ENCODE peak calls at places on chromosomes 4 and X, in five cellular contexts. A is mammary epithelial cell, W is Caco-2, N is BE2C, F is endothelial cell. C is an unnamed sample.

GRCh38 chr4:185088899-185089298 is 54.2 kb upstream of the SLC25A4 start:
- DNase-seq in N (no peak), W (no peak), F (no peak), A (no peak), C (no peak)

GRCh38 chr4:40594261-40595178 is 35.1 kb downstream of the RBM47 start:
- DNase-seq in W (no peak), N (no peak), F (no peak), A (peak), C (no peak)

GRCh38 chr4:15001248-15001824 is 945 bp upstream of the CPEB2 start:
- DNase-seq in A (peak), F (peak), N (peak), W (peak), C (peak)

GRCh38 chrX:110646386-110646785 is 149.2 kb downstream of the CHRDL1 start:
- DNase-seq in F (no peak), N (no peak), A (no peak), W (no peak), C (no peak)

GRCh38 chrX:131083510-131084142 is 25.5 kb downstream of the ARHGAP36 start:
- DNase-seq in F (no peak), W (no peak), A (no peak), N (no peak), C (no peak)

GRCh38 chr4:51870441-51871188 is 27.7 kb downstream of the DCUN1D4 start:
- DNase-seq in W (no peak), N (no peak), A (no peak), F (no peak), C (no peak)

GRCh38 chrX:23820235-23820782 is 37.3 kb downstream of the SAT1 start:
- DNase-seq in F (no peak), A (peak), N (no peak), W (no peak), C (no peak)

GRCh38 chrX:18490816-18491215 is 65.4 kb downstream of the CDKL5 start:
- DNase-seq in F (no peak), W (no peak), N (no peak), A (no peak), C (no peak)

GRCh38 chrX:53678667-53679066 is 7.9 kb downstream of the HUWE1 start:
- DNase-seq in A (no peak), N (no peak), F (no peak), W (no peak), C (no peak)

GRCh38 chrX:72100824-72101351 is 30.8 kb downstream of the RTL5 start:
- DNase-seq in F (no peak), W (no peak), N (no peak), A (no peak), C (no peak)

GRCh38 chr4:171812377-171813194 is 618 bp upstream of the GALNTL6 start:
- DNase-seq in A (peak), F (peak), W (no peak), N (peak), C (peak)

GRCh38 chr4:4994312-4995097 is 24.8 kb downstream of the CYTL1 start:
- DNase-seq in F (no peak), N (no peak), A (no peak), W (no peak), C (no peak)

GRCh38 chr4:152264106-152264505 is 271.8 kb downstream of the FBXW7 start:
- DNase-seq in F (no peak), W (no peak), A (no peak), N (no peak), C (no peak)

GRCh38 chrX:50036481-50036880 is 114.1 kb downstream of the CLCN5 start:
- DNase-seq in A (no peak), F (no peak), N (no peak), W (no peak), C (no peak)

GRCh38 chr4:8908206-8908893 is 36.7 kb upstream of the HMX1 start:
- DNase-seq in F (no peak), W (peak), A (no peak), N (no peak), C (no peak)

GRCh38 chrX:6184900-6185515 is 43.7 kb downstream of the NLGN4X start:
- DNase-seq in A (peak), F (no peak), W (no peak), N (no peak), C (no peak)

GRCh38 chr4:151099976-151100417 is 569 bp downstream of the RPS3A start:
- DNase-seq in F (no peak), W (no peak), N (no peak), A (peak), C (no peak)

GRCh38 chr4:26238782-26239647 is 81.8 kb upstream of the RBPJ start:
- DNase-seq in A (no peak), W (no peak), N (no peak), F (no peak), C (peak)

GRCh38 chr4:155559915-155560314 is 106.7 kb upstream of the GUCY1A1 start:
- DNase-seq in W (no peak), F (no peak), A (no peak), N (no peak), C (no peak)

GRCh38 chr4:155569960-155570515 is 96.6 kb upstream of the GUCY1A1 start:
- DNase-seq in N (no peak), W (no peak), A (no peak), F (no peak), C (no peak)

GRCh38 chr4:142683997-142684396 is 162.1 kb downstream of the INPP4B start:
- DNase-seq in F (no peak), W (no peak), A (no peak), N (no peak), C (no peak)

GRCh38 chrX:19876962-19877361 is 10.4 kb downstream of the SH3KBP1 start:
- DNase-seq in F (no peak), A (no peak), W (no peak), N (no peak), C (no peak)

GRCh38 chrX:119887721-119888425 is 7.8 kb upstream of the AKAP14 start:
- DNase-seq in N (peak), A (no peak), W (peak), F (peak), C (peak)

GRCh38 chr4:171956678-171957077 is 143.5 kb downstream of the GALNTL6 start:
- DNase-seq in A (no peak), F (no peak), W (no peak), N (no peak), C (no peak)

GRCh38 chr4:158856852-158857251 is 88.0 kb downstream of the FNIP2 start:
- DNase-seq in F (no peak), N (no peak), W (no peak), A (peak), C (no peak)

GRCh38 chr4:52058275-52058674 is 7.2 kb downstream of the SPATA18 start:
- DNase-seq in W (no peak), A (no peak), F (no peak), N (no peak), C (no peak)

GRCh38 chr4:101347557-101348366 is 436 bp upstream of the PPP3CA start:
- DNase-seq in F (peak), W (peak), N (peak), A (peak), C (peak)

GRCh38 chr4:130486841-130487240 is 1390.9 kb downstream of the C4orf33 start:
- DNase-seq in W (no peak), F (no peak), N (no peak), A (no peak), C (no peak)

GRCh38 chrX:47802589-47802988 is 34.1 kb upstream of the ZNF81 start:
- DNase-seq in W (no peak), F (no peak), A (peak), N (peak), C (no peak)

GRCh38 chrX:118062048-118062789 is 54.4 kb downstream of the KLHL13 start:
- DNase-seq in A (no peak), W (no peak), F (no peak), N (no peak), C (no peak)

GRCh38 chr4:10066704-10067651 is 45.7 kb upstream of the SLC2A9 start:
- DNase-seq in N (no peak), A (no peak), W (no peak), F (no peak), C (no peak)

GRCh38 chrX:7462110-7462509 is 314.2 kb upstream of the PUDP start:
- DNase-seq in N (no peak), A (no peak), W (no peak), F (no peak), C (no peak)

GRCh38 chr4:153486281-153487151 is 20.4 kb downstream of the TMEM131L start:
- DNase-seq in F (no peak), N (no peak), A (peak), W (peak), C (no peak)

DNA sequence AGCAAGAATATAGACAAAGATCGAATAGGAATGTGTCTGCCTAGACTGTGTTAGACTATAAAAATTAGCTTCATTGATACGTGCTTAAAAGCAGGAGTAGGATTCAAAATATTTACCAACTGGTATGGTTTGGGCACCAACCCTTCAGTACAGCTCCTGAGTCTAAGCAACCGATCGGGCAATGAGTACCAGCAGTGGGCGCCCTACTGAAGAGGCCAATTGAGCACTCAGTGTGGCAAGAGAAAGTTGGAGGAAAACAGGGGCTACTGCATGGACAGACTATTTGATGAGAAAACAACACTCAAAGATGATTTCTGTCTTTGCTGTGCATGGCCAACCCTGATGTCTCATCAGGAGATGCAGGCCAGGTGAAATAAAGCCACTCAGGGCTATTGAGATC is 176.0 kb upstream of the NWD2 start:
- DNase-seq in A (no peak), F (peak), W (no peak), N (no peak), C (peak)
- TF ChIP-seq CTCF in A (no peak), F (peak), W (peak), N (peak), C (no peak)

GRCh38 chr4:76982638-76983579 is 33.4 kb downstream of the SEPTIN11 start:
- DNase-seq in F (no peak), N (no peak), A (no peak), W (no peak), C (no peak)
- TF ChIP-seq CTCF in F (peak), N (peak), A (no peak), W (peak), C (peak)

GRCh38 chr4:54840430-54840829 is 182.7 kb downstream of the KIT start:
- DNase-seq in A (no peak), F (no peak), N (no peak), W (no peak), C (no peak)
- TF ChIP-seq CTCF in A (no peak), F (no peak), N (no peak), W (no peak), C (no peak)

DNA sequence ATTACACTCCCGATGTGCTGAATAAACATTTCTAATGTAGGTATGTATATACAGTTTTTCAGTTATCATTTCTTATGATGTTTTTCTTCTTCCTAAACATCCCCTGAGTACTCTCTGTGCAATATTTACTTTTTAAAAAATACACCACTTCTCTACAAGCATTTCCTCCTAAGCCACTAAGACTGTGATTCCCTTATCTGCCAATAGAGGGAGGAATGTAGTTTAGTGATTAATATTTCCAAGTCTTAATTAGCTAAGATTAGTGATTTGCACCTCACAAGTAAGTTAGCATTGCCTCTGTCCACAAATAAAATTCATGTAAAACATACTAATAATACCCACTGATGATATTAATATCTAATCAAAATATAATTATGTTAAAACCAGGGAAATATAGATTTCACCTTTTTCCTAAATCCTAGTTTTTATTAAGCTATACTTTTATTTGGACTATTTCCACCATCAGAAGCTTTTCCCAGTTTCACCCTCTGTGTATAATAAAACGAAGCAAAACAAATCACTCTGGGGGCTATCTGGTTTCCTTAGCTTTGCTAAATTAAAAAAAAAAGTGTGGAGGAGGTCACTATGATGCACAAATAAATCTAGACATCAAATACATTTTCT is 909.1 kb downstream of the FAT4 start:
- DNase-seq in W (no peak), F (no peak), N (no peak), A (peak), C (no peak)
- TF ChIP-seq CTCF in W (peak), F (peak), N (peak), A (peak), C (peak)

GRCh38 chr4:57866468-57867173 is 756.4 kb upstream of the IGFBP7 start:
- DNase-seq in W (no peak), A (no peak), F (no peak), N (no peak), C (no peak)
- TF ChIP-seq CTCF in W (no peak), A (no peak), F (no peak), N (no peak), C (no peak)

DNA sequence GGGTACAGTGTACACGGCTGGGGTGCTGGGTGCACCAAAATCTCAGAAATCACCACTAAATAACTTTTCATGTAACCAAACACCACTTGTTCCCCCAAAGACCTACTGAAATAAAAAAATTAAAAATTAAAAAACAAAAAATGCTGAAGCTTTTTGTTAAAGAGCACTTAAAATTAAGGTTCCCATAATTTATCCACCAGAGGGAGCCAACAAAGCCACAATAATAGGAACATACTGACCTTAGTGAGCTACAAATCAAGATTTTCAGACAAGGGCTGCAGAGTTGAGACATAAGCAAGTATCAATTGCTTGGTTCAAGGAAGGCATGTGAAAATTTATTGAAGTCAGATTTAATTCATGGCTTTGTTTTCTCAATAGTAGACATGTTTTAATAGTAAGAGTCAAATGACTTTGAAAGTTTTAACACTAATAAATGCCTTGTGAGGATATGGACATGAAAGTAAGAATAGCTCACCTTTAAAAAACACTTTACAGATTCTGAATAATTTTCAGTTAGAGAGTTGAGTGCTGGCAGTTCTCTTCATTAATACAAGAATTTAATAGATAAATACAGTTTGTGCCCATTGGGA is 43.0 kb upstream of the SCOC start:
- DNase-seq in F (no peak), N (no peak), A (peak), W (no peak), C (no peak)
- TF ChIP-seq CTCF in F (peak), N (peak), A (peak), W (peak), C (peak)